ENCODE peak calls at places on chromosomes 2 and 18, in four cellular contexts. One of them, this sample, is unnamed.

GRCh38 chr2:101820519-101820918 is 123.0 kb downstream of the MAP4K4 start:
- DNase-seq in activated T-cell treated with anti-CD3 and anti-CD28 coated beads, Interleukin-2, amount 50 U/mL, for 48 hours: peak; percentile 46
- DNase-seq in EL: peak; percentile 86
- DNase-seq in endodermal cell: no peak
- DNase-seq in this sample: peak; percentile 70

GRCh38 chr18:56166914-56167313 is 471.5 kb downstream of the TXNL1 start:
- DNase-seq in activated T-cell treated with anti-CD3 and anti-CD28 coated beads, Interleukin-2, amount 50 U/mL, for 48 hours: no peak
- DNase-seq in EL: no peak
- DNase-seq in endodermal cell: no peak
- DNase-seq in this sample: no peak

GRCh38 chr2:218125095-218125494 is 733 bp upstream of the CXCR2 start:
- DNase-seq in EL: no peak
- DNase-seq in activated T-cell treated with anti-CD3 and anti-CD28 coated beads, Interleukin-2, amount 50 U/mL, for 48 hours: no peak
- DNase-seq in endodermal cell: no peak
- DNase-seq in this sample: no peak

GRCh38 chr18:55515946-55516710 is 71.9 kb downstream of the TCF4 start:
- DNase-seq in endodermal cell: no peak
- DNase-seq in EL: peak; percentile 59
- DNase-seq in activated T-cell treated with anti-CD3 and anti-CD28 coated beads, Interleukin-2, amount 50 U/mL, for 48 hours: no peak
- DNase-seq in this sample: no peak

GRCh38 chr2:124607679-124608078 is 582.6 kb downstream of the CNTNAP5 start:
- DNase-seq in endodermal cell: peak; percentile 78
- DNase-seq in EL: no peak
- DNase-seq in activated T-cell treated with anti-CD3 and anti-CD28 coated beads, Interleukin-2, amount 50 U/mL, for 48 hours: no peak
- DNase-seq in this sample: no peak

GRCh38 chr18:50788284-50788683 is 31.5 kb downstream of the MRO start:
- DNase-seq in activated T-cell treated with anti-CD3 and anti-CD28 coated beads, Interleukin-2, amount 50 U/mL, for 48 hours: no peak
- DNase-seq in EL: peak; percentile 1
- DNase-seq in endodermal cell: peak; percentile 67
- DNase-seq in this sample: no peak

GRCh38 chr2:18156421-18156820 is 278.0 kb downstream of the KCNS3 start:
- DNase-seq in endodermal cell: no peak
- DNase-seq in EL: no peak
- DNase-seq in activated T-cell treated with anti-CD3 and anti-CD28 coated beads, Interleukin-2, amount 50 U/mL, for 48 hours: no peak
- DNase-seq in this sample: no peak

GRCh38 chr2:98476192-98476868 is 31.7 kb downstream of the INPP4A start:
- DNase-seq in EL: no peak
- DNase-seq in activated T-cell treated with anti-CD3 and anti-CD28 coated beads, Interleukin-2, amount 50 U/mL, for 48 hours: no peak
- DNase-seq in endodermal cell: no peak
- DNase-seq in this sample: no peak

GRCh38 chr18:26014462-26014861 is 76.0 kb downstream of the SS18 start:
- DNase-seq in activated T-cell treated with anti-CD3 and anti-CD28 coated beads, Interleukin-2, amount 50 U/mL, for 48 hours: no peak
- DNase-seq in EL: no peak
- DNase-seq in endodermal cell: no peak
- DNase-seq in this sample: no peak

GRCh38 chr2:75595541-75596395 is 35.0 kb upstream of the EVA1A start:
- DNase-seq in EL: peak; percentile 94
- DNase-seq in activated T-cell treated with anti-CD3 and anti-CD28 coated beads, Interleukin-2, amount 50 U/mL, for 48 hours: no peak
- DNase-seq in endodermal cell: no peak
- DNase-seq in this sample: peak; percentile 68

GRCh38 chr2:217090024-217090473 is 230.2 kb upstream of the TNP1 start:
- DNase-seq in endodermal cell: no peak
- DNase-seq in EL: no peak
- DNase-seq in activated T-cell treated with anti-CD3 and anti-CD28 coated beads, Interleukin-2, amount 50 U/mL, for 48 hours: no peak
- DNase-seq in this sample: no peak

GRCh38 chr2:39902103-39902502 is 123.0 kb upstream of the THUMPD2 start:
- DNase-seq in EL: peak; percentile 62
- DNase-seq in activated T-cell treated with anti-CD3 and anti-CD28 coated beads, Interleukin-2, amount 50 U/mL, for 48 hours: no peak
- DNase-seq in endodermal cell: no peak
- DNase-seq in this sample: peak; percentile 44

GRCh38 chr2:10712186-10712809 is 9.1 kb upstream of the ATP6V1C2 start:
- DNase-seq in endodermal cell: peak; percentile 54
- DNase-seq in activated T-cell treated with anti-CD3 and anti-CD28 coated beads, Interleukin-2, amount 50 U/mL, for 48 hours: no peak
- DNase-seq in EL: no peak
- DNase-seq in this sample: no peak

GRCh38 chr2:24708537-24709152 is 84.5 kb downstream of the PTRHD1 start:
- DNase-seq in endodermal cell: no peak
- DNase-seq in activated T-cell treated with anti-CD3 and anti-CD28 coated beads, Interleukin-2, amount 50 U/mL, for 48 hours: no peak
- DNase-seq in EL: peak; percentile 34
- DNase-seq in this sample: peak; percentile 44

This sample was measured in lung microvascular endothelial cell.